ENCODE peak calls at places on chromosomes 16 and 17, in four cellular contexts. One of them, this sample, is unnamed.

GRCh38 chr17:17605747-17606083 is 14.2 kb upstream of the PEMT start:
- DNase-seq in RPMI7951: peak
- DNase-seq in BJ: peak
- DNase-seq in Jurkat, Clone E6-1: no peak
- DNase-seq in this sample: peak

GRCh38 chr16:76910931-76911330 is 280.1 kb upstream of the MON1B start:
- DNase-seq in RPMI7951: peak
- DNase-seq in BJ: no peak
- DNase-seq in Jurkat, Clone E6-1: no peak
- DNase-seq in this sample: no peak

GRCh38 chr17:77696720-77697460 is 261.6 kb upstream of the TNRC6C start:
- DNase-seq in RPMI7951: no peak
- DNase-seq in BJ: no peak
- DNase-seq in Jurkat, Clone E6-1: no peak
- DNase-seq in this sample: no peak

GRCh38 chr16:57807968-57808528 is 5.8 kb upstream of the KIFC3 start:
- DNase-seq in RPMI7951: peak
- DNase-seq in BJ: peak
- DNase-seq in Jurkat, Clone E6-1: no peak
- DNase-seq in this sample: peak

GRCh38 chr16:60217787-60218186 is 1483.7 kb upstream of the GOT2 start:
- DNase-seq in RPMI7951: no peak
- DNase-seq in BJ: no peak
- DNase-seq in Jurkat, Clone E6-1: no peak
- DNase-seq in this sample: no peak

GRCh38 chr16:88956546-88957455 is 20.2 kb downstream of the CBFA2T3 start:
- DNase-seq in RPMI7951: peak
- DNase-seq in BJ: no peak
- DNase-seq in Jurkat, Clone E6-1: peak
- DNase-seq in this sample: no peak

GRCh38 chr16:68786685-68787418 is 49.8 kb downstream of the CDH1 start:
- DNase-seq in RPMI7951: no peak
- DNase-seq in BJ: no peak
- DNase-seq in Jurkat, Clone E6-1: no peak
- DNase-seq in this sample: peak

GRCh38 chr17:67138392-67138791 is 94.0 kb downstream of the CACNG1 start:
- DNase-seq in RPMI7951: no peak
- DNase-seq in BJ: no peak
- DNase-seq in Jurkat, Clone E6-1: no peak
- DNase-seq in this sample: no peak

GRCh38 chr17:5619088-5619740 is 34.9 kb upstream of the NLRP1 start:
- DNase-seq in RPMI7951: peak
- DNase-seq in BJ: no peak
- DNase-seq in Jurkat, Clone E6-1: no peak
- DNase-seq in this sample: peak

GRCh38 chr16:79757968-79758367 is 157.4 kb upstream of the MAF start:
- DNase-seq in RPMI7951: no peak
- DNase-seq in BJ: no peak
- DNase-seq in Jurkat, Clone E6-1: no peak
- DNase-seq in this sample: no peak

GRCh38 chr16:84597518-84598390 is 20.1 kb downstream of the COTL1 start:
- DNase-seq in RPMI7951: no peak
- DNase-seq in BJ: no peak
- DNase-seq in Jurkat, Clone E6-1: no peak
- DNase-seq in this sample: no peak

GRCh38 chr16:50742521-50743150 is 750 bp downstream of the CYLD start:
- DNase-seq in RPMI7951: peak
- DNase-seq in BJ: peak
- DNase-seq in Jurkat, Clone E6-1: no peak
- DNase-seq in this sample: peak

GRCh38 chr17:58693208-58693607 is 806 bp downstream of the RAD51C start:
- DNase-seq in RPMI7951: no peak
- DNase-seq in BJ: no peak
- DNase-seq in Jurkat, Clone E6-1: no peak
- DNase-seq in this sample: no peak

GRCh38 chr17:72974605-72975232 is 117.8 kb downstream of the SLC39A11 start:
- DNase-seq in RPMI7951: no peak
- DNase-seq in BJ: no peak
- DNase-seq in Jurkat, Clone E6-1: no peak
- DNase-seq in this sample: peak

GRCh38 chr16:58475220-58475619 is 24.7 kb upstream of the NDRG4 start:
- DNase-seq in RPMI7951: no peak
- DNase-seq in BJ: no peak
- DNase-seq in Jurkat, Clone E6-1: no peak
- DNase-seq in this sample: no peak

GRCh38 chr16:89722392-89723278 is 1.3 kb downstream of the ZNF276 start:
- DNase-seq in RPMI7951: peak
- DNase-seq in BJ: no peak
- DNase-seq in Jurkat, Clone E6-1: peak
- DNase-seq in this sample: peak

GRCh38 chr16:1989209-1989825 is 453 bp upstream of the SYNGR3 start:
- DNase-seq in RPMI7951: no peak
- DNase-seq in BJ: no peak
- DNase-seq in Jurkat, Clone E6-1: no peak
- DNase-seq in this sample: no peak

GRCh38 chr17:11122908-11123307 is 118.1 kb upstream of the SHISA6 start:
- DNase-seq in RPMI7951: no peak
- DNase-seq in BJ: no peak
- DNase-seq in Jurkat, Clone E6-1: no peak
- DNase-seq in this sample: no peak

GRCh38 chr16:6684076-6684673 is 648.5 kb upstream of the RBFOX1 start:
- DNase-seq in RPMI7951: peak
- DNase-seq in BJ: no peak
- DNase-seq in Jurkat, Clone E6-1: peak
- DNase-seq in this sample: peak

GRCh38 chr17:2682304-2682938 is 29.1 kb downstream of the CLUH start:
- DNase-seq in RPMI7951: no peak
- DNase-seq in BJ: no peak
- DNase-seq in Jurkat, Clone E6-1: no peak
- DNase-seq in this sample: no peak